ENCODE peak calls at places on chromosomes 13 and 19, in four cellular contexts. Y is cardiac muscle cell; S is adipocyte; L is CD8-positive, alpha-beta memory T cell. U is an unnamed sample. For H3K4me1, the result is how much of the 10 kb centered on the place peaks cover.

GRCh38 chr13:111215081-111216047 is 100.3 kb downstream of the ARHGEF7 start:
- DNase-seq in Y (no peak), L (no peak), S (no peak), U (peak)

GRCh38 chr19:6856749-6857372 is 30.5 kb upstream of the ADGRE1 start:
- DNase-seq in Y (no peak), S (no peak), L (no peak), U (no peak)

GRCh38 chr13:44810067-44810840 is 179.0 kb downstream of the NUFIP1 start:
- DNase-seq in Y (peak), L (no peak), S (no peak), U (peak)

GRCh38 chr19:2624537-2625091 is 77.9 kb downstream of the GNG7 start:
- DNase-seq in S (no peak), Y (no peak), L (no peak), U (no peak)

GRCh38 chr13:44815507-44816074 is 173.7 kb downstream of the NUFIP1 start:
- DNase-seq in L (no peak), S (peak), Y (peak), U (no peak)

GRCh38 chr19:55273978-55274707 is 5.8 kb downstream of the HSPBP1 start:
- DNase-seq in Y (no peak), L (no peak), S (no peak), U (no peak)

GRCh38 chr13:84607614-84608013 is 725.3 kb upstream of the SLITRK1 start:
- DNase-seq in S (peak), L (no peak), Y (peak), U (no peak)

GRCh38 chr19:43779820-43780219 is 953 bp downstream of the KCNN4 start:
- DNase-seq in L (no peak), S (no peak), Y (no peak), U (no peak)

GRCh38 chr19:57888494-57889231 is at the start of gene ZNF814:
- DNase-seq in Y (peak), S (peak), L (peak), U (peak)

GRCh38 chr19:37551123-37551993 is 43.2 kb downstream of the ZNF571 start:
- DNase-seq in L (peak), Y (peak), S (peak), U (no peak)

GRCh38 chr19:7522072-7522922 is at the start of gene MCOLN1:
- DNase-seq in S (peak), Y (peak), L (peak), U (peak)

GRCh38 chr13:29810898-29811297 is 39.5 kb downstream of the UBL3 start:
- DNase-seq in Y (no peak), L (no peak), S (no peak), U (no peak)

GRCh38 chr19:35903550-35904179 is 1.3 kb downstream of the HCST start:
- DNase-seq in S (peak), L (peak), Y (peak), U (peak)

GRCh38 chr19:2270157-2270571 is 11.8 kb downstream of the PEAK3 start:
- DNase-seq in Y (no peak), L (peak), S (peak), U (peak)

GRCh38 chr19:45423033-45423588 is 606 bp downstream of the ERCC1 start:
- DNase-seq in L (no peak), Y (no peak), S (no peak), U (no peak)

GRCh38 chr13:96052655-96053002 is 572 bp downstream of the UGGT2 start:
- DNase-seq in Y (peak), L (no peak), S (peak), U (no peak)

GRCh38 chr19:4987692-4988370 is 18.9 kb downstream of the KDM4B start:
- DNase-seq in L (no peak), Y (peak), S (no peak), U (no peak)

GRCh38 chr13:27851049-27851448 is 58.8 kb downstream of the GSX1 start:
- DNase-seq in S (no peak), L (no peak), Y (no peak), U (no peak)

GRCh38 chr13:41458939-41459753 is 1.8 kb downstream of the RGCC start:
- DNase-seq in Y (peak), L (peak), S (peak), U (peak)

GRCh38 chr19:17950310-17951150 is 16.4 kb upstream of the KCNN1 start:
- DNase-seq in S (peak), L (peak), Y (no peak), U (peak)

GRCh38 chr19:17953316-17953801 is 13.5 kb upstream of the KCNN1 start:
- DNase-seq in Y (no peak), S (no peak), L (no peak), U (no peak)

GRCh38 chr19:17952041-17952976 is 14.6 kb upstream of the KCNN1 start:
- DNase-seq in Y (no peak), L (peak), S (peak), U (no peak)

GRCh38 chr19:17949956-17950309 is 17.0 kb upstream of the KCNN1 start:
- DNase-seq in Y (no peak), L (no peak), S (no peak), U (no peak)

DNA sequence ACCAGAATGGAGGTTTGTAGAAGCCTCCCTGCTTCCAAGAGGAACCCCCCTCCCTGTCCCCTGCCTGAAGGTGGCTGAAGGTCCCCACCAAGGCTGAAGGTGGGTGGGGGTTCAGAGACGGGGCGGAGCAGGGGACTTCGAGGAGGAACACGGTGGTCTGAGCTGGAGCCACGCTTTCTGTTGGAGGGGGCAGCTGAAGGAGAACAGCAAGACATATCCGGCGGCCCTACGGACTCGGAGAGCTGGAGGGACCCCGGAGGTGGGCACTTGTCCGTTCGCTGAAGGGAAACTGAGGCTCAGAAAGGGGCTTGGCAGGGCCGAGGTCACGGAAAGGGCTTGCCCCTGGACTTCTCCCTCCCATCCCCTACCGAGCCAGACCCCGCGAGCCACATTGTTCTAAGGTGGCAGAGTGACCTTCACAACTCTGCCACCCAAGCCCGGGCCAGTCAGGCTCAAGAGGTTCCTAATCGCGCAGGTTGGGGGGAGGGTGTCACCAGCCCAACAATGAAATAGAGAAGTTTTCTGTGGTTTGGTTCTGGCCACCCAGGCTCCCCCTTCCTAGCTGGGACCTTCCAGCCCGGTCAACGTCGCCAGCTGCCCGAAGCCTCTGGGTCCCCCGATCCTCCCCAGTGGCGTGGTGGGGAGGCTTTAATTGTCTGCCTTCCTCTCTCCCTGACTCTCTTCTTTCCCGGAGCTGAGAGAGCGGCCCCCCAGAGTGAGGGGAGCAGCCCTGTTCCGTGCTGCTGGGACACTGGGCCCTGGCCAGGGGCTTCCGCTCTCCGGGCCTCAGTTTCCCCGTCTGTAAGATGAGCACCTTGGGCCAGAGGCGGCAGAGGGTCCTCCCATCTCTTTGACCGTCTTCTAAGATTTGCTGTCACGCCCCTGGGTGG is 15.5 kb upstream of the KCNN1 start:
- DNase-seq in Y (no peak), L (no peak), S (peak), U (no peak)
- H3K4me1 ChIP-seq in Y (under half), L (half or more), S (under half), U (under half)

DNA sequence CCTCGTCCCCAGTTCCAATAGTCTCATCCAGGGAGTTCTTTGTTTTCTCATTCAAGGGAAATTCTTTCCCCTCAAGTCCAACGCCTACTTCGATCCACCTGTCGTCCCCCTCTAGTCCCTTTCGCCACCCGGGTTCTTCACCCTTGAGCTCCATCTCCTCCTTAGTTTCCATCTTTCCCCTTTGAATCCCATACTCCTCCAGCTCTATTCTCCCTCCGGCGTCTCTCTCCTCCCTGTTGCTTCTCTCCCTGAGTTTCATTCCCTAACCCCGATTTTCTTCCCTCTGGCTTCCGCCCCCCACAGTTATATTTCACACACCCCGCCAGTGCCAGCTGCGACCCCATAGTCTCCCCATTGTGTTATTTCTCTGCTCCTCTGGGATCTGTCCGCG is 628 bp upstream of the SLC17A7 start:
- DNase-seq in Y (no peak), L (no peak), S (no peak), U (no peak)
- H3K4me3 ChIP-seq in Y (peak), L (no peak), S (peak), U (peak)

GRCh38 chr19:19384486-19384885 is 21.0 kb upstream of the GATAD2A start:
- DNase-seq in L (no peak), S (no peak), Y (no peak), U (no peak)

GRCh38 chr19:19382118-19382517 is 23.4 kb upstream of the GATAD2A start:
- DNase-seq in S (no peak), L (no peak), Y (no peak), U (no peak)

GRCh38 chr19:19379527-19379926 is 25.9 kb upstream of the GATAD2A start:
- DNase-seq in S (no peak), Y (no peak), L (no peak), U (no peak)

GRCh38 chr19:19385131-19385899 is 20.2 kb upstream of the GATAD2A start:
- DNase-seq in L (peak), Y (peak), S (peak), U (peak)

GRCh38 chr19:19381007-19381926 is 24.2 kb upstream of the GATAD2A start:
- DNase-seq in Y (no peak), S (no peak), L (no peak), U (no peak)
- H3K4me1 ChIP-seq in Y (under half), S (under half), L (under half), U (under half)

GRCh38 chr13:65631078-65631477 is 1599.1 kb downstream of the PCDH9 start:
- DNase-seq in S (peak), L (no peak), Y (no peak), U (no peak)
- H3K4me3 ChIP-seq in S (peak), L (no peak), Y (no peak), U (no peak)

DNA sequence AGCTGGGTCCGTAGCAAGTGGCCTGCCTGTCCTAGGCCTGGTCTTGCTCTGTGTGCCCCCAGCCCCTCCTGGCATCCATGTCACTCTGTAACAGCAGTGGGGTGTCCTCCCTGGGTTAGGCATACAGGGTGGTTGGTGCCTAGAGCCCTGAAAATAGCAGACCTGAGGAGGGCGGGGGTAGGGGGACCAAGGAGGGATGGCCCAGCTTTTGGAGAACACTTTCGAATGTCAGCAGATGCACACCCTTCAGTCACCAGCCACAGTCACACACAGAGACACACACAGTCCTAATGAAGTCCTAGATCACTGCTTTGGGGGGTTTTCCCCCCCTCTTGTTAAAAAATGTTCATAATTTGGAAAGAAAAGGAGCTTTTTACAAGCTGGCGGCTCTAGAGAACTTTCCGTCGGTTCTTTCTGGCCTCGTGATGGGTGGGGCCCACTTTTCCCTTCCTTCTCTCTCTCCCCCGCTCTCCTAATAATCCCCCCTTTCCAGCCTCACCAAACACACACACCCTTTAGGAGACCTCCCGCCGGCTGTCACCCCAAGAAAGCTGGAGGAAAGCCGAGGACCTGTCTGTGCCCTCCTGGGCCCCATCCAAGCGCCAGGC is 47.9 kb downstream of the LYL1 start:
- DNase-seq in S (no peak), L (no peak), Y (no peak), U (no peak)
- H3K4me1 ChIP-seq in S (half or more), L (under half), Y (under half), U (under half)

GRCh38 chr13:48410199-48410598 is 2.7 kb downstream of the LPAR6 start:
- DNase-seq in L (no peak), Y (no peak), S (no peak), U (no peak)
- H3K4me3 ChIP-seq in L (peak), Y (no peak), S (peak), U (no peak)

GRCh38 chr13:19575230-19575629 is 13.9 kb upstream of the TPTE2 start:
- DNase-seq in L (no peak), Y (no peak), S (no peak), U (no peak)

GRCh38 chr13:19573072-19573716 is 11.9 kb upstream of the TPTE2 start:
- DNase-seq in S (no peak), L (no peak), Y (no peak), U (no peak)

GRCh38 chr13:19567820-19568534 is 6.6 kb upstream of the TPTE2 start:
- DNase-seq in S (no peak), Y (no peak), L (no peak), U (no peak)

GRCh38 chr13:19572280-19572679 is 10.9 kb upstream of the TPTE2 start:
- DNase-seq in L (no peak), Y (no peak), S (no peak), U (no peak)
- H3K4me1 ChIP-seq in L (under half), Y (under half), S (under half), U (under half)

DNA sequence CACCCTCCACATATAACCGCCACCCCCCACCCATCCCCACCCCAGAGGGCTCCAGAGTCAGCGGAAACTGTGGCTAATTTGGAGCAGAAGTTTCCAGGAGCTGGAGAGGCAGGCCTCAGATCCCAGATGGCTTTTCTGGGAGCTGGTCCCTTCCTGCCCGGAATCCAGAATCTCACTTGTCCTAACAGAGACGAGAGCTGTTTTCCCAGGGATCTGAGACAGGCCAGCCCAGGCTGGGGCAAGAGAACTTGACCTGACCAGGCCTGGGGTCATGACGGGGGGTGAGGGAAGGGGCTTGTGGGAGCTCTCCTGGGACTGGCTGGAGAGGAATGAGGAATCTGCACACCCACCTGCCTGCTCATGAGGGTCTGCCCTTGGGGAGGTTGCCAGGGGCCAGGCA is 6.5 kb downstream of the EPHX3 start:
- DNase-seq in L (no peak), Y (no peak), S (no peak), U (no peak)
- H3K4me3 ChIP-seq in L (no peak), Y (no peak), S (no peak), U (no peak)

GRCh38 chr19:39966617-39967016 is 4.3 kb upstream of the PSMC4 start:
- DNase-seq in Y (no peak), L (no peak), S (no peak), U (no peak)

GRCh38 chr19:39968789-39969188 is 2.2 kb upstream of the PSMC4 start:
- DNase-seq in Y (no peak), L (no peak), S (no peak), U (no peak)

GRCh38 chr19:39969266-39969665 is 1.7 kb upstream of the PSMC4 start:
- DNase-seq in L (no peak), S (peak), Y (no peak), U (no peak)

GRCh38 chr19:39969681-39970423 is 1.1 kb upstream of the PSMC4 start:
- DNase-seq in L (peak), S (no peak), Y (no peak), U (no peak)

DNA sequence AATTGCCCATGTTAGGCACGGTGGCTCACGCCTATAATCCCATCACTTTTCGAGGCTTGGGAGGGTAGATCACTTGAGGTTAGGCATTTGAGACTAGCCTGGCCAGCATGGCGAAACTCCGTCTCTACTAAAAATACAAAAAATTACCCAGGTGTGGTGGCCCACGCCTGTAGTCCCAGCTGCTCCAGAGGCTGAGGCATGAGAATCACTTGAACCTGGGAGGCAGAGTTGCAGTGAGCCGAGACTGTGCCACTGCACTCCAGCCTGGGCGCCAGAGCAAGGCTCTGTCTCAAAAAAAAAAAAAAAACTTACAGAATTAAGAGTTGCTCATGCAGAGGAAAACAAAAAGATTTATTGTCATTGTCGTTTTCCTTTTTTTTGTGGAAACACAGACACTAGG is 3.4 kb upstream of the PSMC4 start:
- DNase-seq in S (no peak), Y (no peak), L (no peak), U (no peak)
- H3K4me1 ChIP-seq in S (under half), Y (under half), L (under half), U (under half)

DNA sequence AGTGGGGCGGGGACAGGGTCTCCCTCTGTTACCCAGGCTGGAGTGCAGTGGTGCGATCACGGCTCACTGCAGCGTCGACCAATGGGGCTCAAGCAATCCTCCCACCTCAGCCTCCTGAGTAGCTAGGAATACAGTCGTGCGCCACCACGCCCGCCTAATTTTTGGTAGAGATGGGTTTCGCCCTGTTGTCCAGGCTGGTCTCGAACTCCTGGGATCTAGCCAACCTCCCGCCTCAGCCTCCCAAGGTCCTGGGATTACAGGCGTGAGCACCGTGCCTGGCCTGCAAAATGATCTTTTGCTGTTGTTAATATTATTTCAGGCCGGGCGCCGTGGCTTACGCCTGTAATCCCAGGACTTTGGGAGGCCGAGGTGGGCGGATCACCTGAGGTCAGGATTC is 621 bp upstream of the TGDS start:
- DNase-seq in L (no peak), S (no peak), Y (no peak), U (no peak)
- H3K4me3 ChIP-seq in L (peak), S (peak), Y (peak), U (peak)

U was measured in HAP-1.